ENCODE peak calls at places on chromosomes 1 and 21, in four cellular contexts. D is brain microvascular endothelial cell, H is pancreas, O is cardiac muscle cell. M is an unnamed sample.

GRCh38 chr1:79681382-79681781 is 674.9 kb upstream of the ADGRL4 start:
- DNase-seq in H (no peak), D (no peak), O (no peak), M (no peak)

GRCh38 chr1:26582053-26582835 is 52.7 kb downstream of the RPS6KA1 start:
- DNase-seq in O (no peak), H (no peak), D (no peak), M (no peak)

GRCh38 chr1:202189919-202190715 is 3.5 kb upstream of the LGR6 start:
- DNase-seq in O (no peak), D (peak; percentile 31), H (no peak), M (no peak)

GRCh38 chr1:12617511-12617900 is 504 bp downstream of the DHRS3 start:
- DNase-seq in D (no peak), O (no peak), H (peak; percentile 73), M (no peak)

GRCh38 chr1:72177711-72178110 is 104.6 kb downstream of the NEGR1 start:
- DNase-seq in D (peak; percentile 7), H (no peak), O (no peak), M (no peak)

GRCh38 chr1:21904725-21905520 is 32.2 kb downstream of the HSPG2 start:
- DNase-seq in H (peak; percentile 96), D (peak; percentile 98), O (peak; percentile 95), M (peak; percentile 58)

GRCh38 chr1:36367798-36368197 is 17.9 kb downstream of the STK40 start:
- DNase-seq in O (no peak), D (no peak), H (no peak), M (no peak)

GRCh38 chr1:3322440-3323020 is 131.9 kb upstream of the ARHGEF16 start:
- DNase-seq in H (no peak), D (no peak), O (no peak), M (no peak)

GRCh38 chr1:104406731-104407130 is 657.0 kb downstream of the AMY1C start:
- DNase-seq in H (no peak), O (no peak), D (no peak), M (no peak)

GRCh38 chr1:2378956-2379732 is 12.2 kb downstream of the MORN1 start:
- DNase-seq in O (no peak), H (no peak), D (no peak), M (no peak)

GRCh38 chr1:200376521-200376920 is 33.3 kb downstream of the ZNF281 start:
- DNase-seq in H (no peak), D (no peak), O (no peak), M (no peak)

GRCh38 chr1:48864913-48865312 is 88.2 kb upstream of the BEND5 start:
- DNase-seq in D (no peak), H (no peak), O (no peak), M (no peak)

GRCh38 chr1:219931033-219931432 is 2.7 kb upstream of the SLC30A10 start:
- DNase-seq in O (peak; percentile 12), D (no peak), H (no peak), M (no peak)

GRCh38 chr21:15005391-15005790 is 59.4 kb downstream of the NRIP1 start:
- DNase-seq in H (no peak), D (no peak), O (no peak), M (no peak)

GRCh38 chr1:154304664-154305337 is 16.1 kb upstream of the AQP10 start:
- DNase-seq in D (no peak), H (no peak), O (no peak), M (no peak)

GRCh38 chr1:157363660-157364140 is 188.6 kb downstream of the FCRL5 start:
- DNase-seq in H (peak; percentile 23), O (peak; percentile 50), D (peak; percentile 45), M (no peak)

GRCh38 chr1:29282924-29283803 is 46.8 kb downstream of the PTPRU start:
- DNase-seq in D (peak; percentile 49), O (peak; percentile 85), H (no peak), M (peak; percentile 52)

GRCh38 chr1:44945992-44946391 is 40.4 kb downstream of the EIF2B3 start:
- DNase-seq in O (no peak), D (no peak), H (no peak), M (no peak)

GRCh38 chr1:48216276-48216675 is 6.2 kb upstream of the SLC5A9 start:
- DNase-seq in D (no peak), H (no peak), O (no peak), M (no peak)

GRCh38 chr1:28171246-28171645 is 5.2 kb downstream of the PTAFR start:
- DNase-seq in D (no peak), H (no peak), O (no peak), M (no peak)

GRCh38 chr21:14942801-14943490 is 121.9 kb downstream of the NRIP1 start:
- DNase-seq in D (peak; percentile 45), H (no peak), O (peak; percentile 61), M (no peak)

GRCh38 chr1:3170566-3171453 is 101.8 kb downstream of the PRDM16 start:
- DNase-seq in D (peak; percentile 31), H (peak; percentile 87), O (peak; percentile 62), M (peak; percentile 61)

GRCh38 chr1:247368501-247368900 is 36.8 kb upstream of the ZNF496 start:
- DNase-seq in D (no peak), H (no peak), O (no peak), M (no peak)

GRCh38 chr1:31843506-31843905 is 27.7 kb upstream of the SPOCD1 start:
- DNase-seq in H (no peak), O (peak; percentile 62), D (peak; percentile 32), M (no peak)

GRCh38 chr1:9909222-9910046 is 635 bp downstream of the CTNNBIP1 start:
- DNase-seq in H (peak; percentile 34), O (no peak), D (no peak), M (no peak)

GRCh38 chr1:235329139-235329808 is 904 bp downstream of the GGPS1 start:
- DNase-seq in O (no peak), H (peak; percentile 12), D (peak; percentile 51), M (peak; percentile 37)

GRCh38 chr1:11847667-11848445 is at the start of gene NPPA:
- DNase-seq in H (no peak), D (no peak), O (no peak), M (no peak)

GRCh38 chr1:23936481-23937176 is 23.0 kb upstream of the PNRC2 start:
- DNase-seq in O (no peak), H (no peak), D (no peak), M (no peak)

GRCh38 chr1:31244326-31244725 is 4.6 kb upstream of the NKAIN1 start:
- DNase-seq in D (no peak), H (no peak), O (peak; percentile 9), M (no peak)

GRCh38 chr1:151060241-151061011 is at the start of gene MLLT11:
- DNase-seq in O (peak; percentile 60), D (peak; percentile 72), H (no peak), M (no peak)

GRCh38 chr1:59759156-59759925 is 55.4 kb upstream of the HOOK1 start:
- DNase-seq in H (peak; percentile 70), D (peak; percentile 73), O (peak; percentile 92), M (peak; percentile 81)

GRCh38 chr1:158329807-158330206 is 1.5 kb downstream of the CD1B start:
- DNase-seq in H (no peak), O (peak; percentile 0), D (no peak), M (no peak)

GRCh38 chr1:150567717-150568561 is 11.5 kb downstream of the MCL1 start:
- DNase-seq in H (peak; percentile 95), O (peak; percentile 98), D (peak; percentile 97), M (peak; percentile 93)

GRCh38 chr1:190413142-190413541 is 64.5 kb downstream of the BRINP3 start:
- DNase-seq in H (no peak), D (no peak), O (no peak), M (no peak)

DNA sequence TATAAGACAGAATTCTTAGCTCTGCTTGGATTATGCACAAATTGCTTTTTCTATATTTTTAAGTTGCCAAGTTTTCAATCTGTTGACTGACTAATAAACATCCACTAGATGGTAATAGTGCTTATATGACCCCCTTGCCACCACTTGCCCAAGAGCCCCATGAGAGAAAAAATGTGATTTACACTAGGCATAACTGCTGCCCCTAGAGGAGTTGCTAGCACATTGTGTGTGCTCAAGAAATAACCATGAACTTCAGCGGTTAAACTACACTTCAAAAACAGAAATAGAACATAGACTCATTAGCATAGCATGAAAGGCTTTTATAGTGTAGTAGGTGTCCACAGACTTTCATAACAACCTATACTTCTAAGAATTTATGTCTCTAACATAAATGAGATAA is 61.4 kb downstream of the BRINP3 start:
- DNase-seq in O (no peak), H (no peak), D (no peak), M (no peak)
- TF ChIP-seq CTCF in O (no peak), H (no peak), D (peak; percentile 11), M (no peak)

GRCh38 chr21:28018741-28019669 is 973.7 kb downstream of the LTN1 start:
- DNase-seq in H (peak; percentile 5), D (no peak), O (peak; percentile 12), M (no peak)
- TF ChIP-seq CTCF in H (no peak), D (peak; percentile 21), O (peak; percentile 6), M (no peak)

DNA sequence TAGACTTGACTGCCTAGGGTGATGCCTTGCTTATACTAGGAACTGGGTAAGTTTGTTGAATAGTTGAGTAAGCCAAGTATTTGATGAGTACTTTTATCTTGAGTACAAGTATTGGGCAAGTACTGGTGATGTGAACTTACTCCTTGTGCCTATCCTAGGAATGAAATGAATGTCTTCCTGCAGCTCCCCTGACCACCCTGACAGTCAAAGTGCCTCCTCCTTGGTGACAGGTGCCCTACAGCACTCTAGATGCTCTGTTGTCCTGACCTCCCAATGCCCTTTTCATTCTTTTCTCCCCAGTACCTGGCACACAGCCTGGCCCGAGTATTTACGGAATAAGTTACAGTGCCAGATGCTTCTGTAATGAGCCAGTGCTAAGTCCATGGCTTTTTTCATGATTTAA is 25.5 kb downstream of the PCSK9 start:
- DNase-seq in D (no peak), H (no peak), O (peak; percentile 48), M (peak; percentile 71)
- TF ChIP-seq CTCF in D (no peak), H (no peak), O (no peak), M (no peak)

GRCh38 chr1:5753431-5754078 is 238.7 kb downstream of the NPHP4 start:
- DNase-seq in O (no peak), D (no peak), H (no peak), M (no peak)

GRCh38 chr1:5751171-5751556 is 241.1 kb downstream of the NPHP4 start:
- DNase-seq in O (no peak), H (no peak), D (no peak), M (no peak)

GRCh38 chr1:5752715-5753330 is 239.4 kb downstream of the NPHP4 start:
- DNase-seq in D (no peak), H (no peak), O (no peak), M (no peak)

GRCh38 chr1:5750186-5751170 is 241.7 kb downstream of the NPHP4 start:
- DNase-seq in D (no peak), H (no peak), O (no peak), M (no peak)

DNA sequence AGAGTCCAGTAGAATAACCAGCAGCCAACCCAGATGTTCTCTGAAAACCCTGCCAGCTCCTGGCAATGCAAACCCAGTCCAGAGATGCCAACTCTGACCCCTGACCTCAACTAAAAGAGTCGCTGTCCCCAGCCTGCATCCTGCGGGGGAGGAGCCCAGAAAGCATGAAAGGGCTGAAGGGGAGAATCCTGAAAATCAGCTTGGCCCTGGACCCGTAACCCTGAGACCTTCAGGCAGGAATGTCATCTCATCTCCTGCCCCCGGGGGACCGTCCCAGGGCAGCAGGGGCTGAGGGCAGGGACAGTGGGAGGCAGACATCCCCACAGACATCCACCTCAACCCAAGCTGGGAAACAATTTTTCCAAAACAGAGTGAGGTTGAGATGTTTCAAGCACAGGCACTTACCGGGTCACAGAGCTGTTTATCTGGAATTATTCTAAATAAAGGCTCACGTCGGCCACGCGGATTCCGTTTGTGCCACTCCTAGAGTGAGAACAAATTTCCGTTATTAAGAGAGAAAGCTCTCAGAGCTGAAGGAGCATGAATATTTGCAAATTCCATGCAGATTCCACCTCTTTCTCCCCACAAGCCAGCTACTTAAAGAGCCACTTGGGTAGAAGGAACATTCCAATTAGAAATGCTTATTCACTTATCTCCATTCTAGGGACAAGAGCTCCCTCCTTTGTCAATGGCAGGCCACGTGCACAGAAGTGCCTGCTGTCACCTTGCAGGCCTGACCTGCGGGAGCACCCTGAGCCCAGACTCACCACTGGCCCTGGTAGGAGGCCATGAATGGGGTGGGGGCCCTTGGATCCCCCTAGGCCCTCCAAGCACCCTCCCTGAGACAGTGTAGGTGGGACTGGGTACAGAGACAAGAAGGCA is 240.2 kb downstream of the NPHP4 start:
- DNase-seq in D (no peak), O (no peak), H (no peak), M (peak; percentile 50)
- TF ChIP-seq CTCF in D (no peak), O (no peak), H (no peak), M (no peak)

M was measured in lung.